ENCODE peak calls at places on chromosomes 16 and 17, in nine cellular contexts. R is iPS DF 19.7; O is uterus; C is brain pericyte; Y is fibroblast of the conjunctiva; G is fibroblast of pulmonary artery; H is hippocampal formation; B is astrocyte of the spinal cord; I is stimulated activated CD4-positive, alpha-beta T cell treated with anti-CD3 and anti-CD28 coated beads, Interleukin-12 subunit alpha, Interleukin-12 subunit beta, amount 100 ng/mL, for 24 hours. Q is an unnamed sample.

GRCh38 chr17:48498168-48498840 is 32.5 kb downstream of the HOXB1 start:
- DNase-seq in R (no peak), O (no peak), C (no peak), Y (no peak), G (no peak), H (no peak), B (no peak), I (no peak), Q (no peak)

GRCh38 chr16:29820271-29820701 is at the start of gene MVP:
- DNase-seq in R (no peak), O (peak; percentile 73), C (no peak), Y (peak; percentile 55), G (peak; percentile 63), H (peak; percentile 38), B (peak; percentile 66), I (no peak), Q (peak; percentile 77)

GRCh38 chr16:53090591-53091507 is 36.1 kb downstream of the CHD9 start:
- DNase-seq in R (no peak), O (peak; percentile 98), C (peak; percentile 96), Y (peak; percentile 100), G (peak; percentile 100), H (peak; percentile 70), B (peak; percentile 99), I (no peak), Q (peak; percentile 100)

GRCh38 chr16:83953796-83954576 is 946 bp downstream of the OSGIN1 start:
- DNase-seq in R (no peak), O (no peak), C (no peak), Y (no peak), G (peak; percentile 40), H (no peak), B (peak; percentile 35), I (no peak), Q (peak; percentile 30)

GRCh38 chr16:89015271-89015859 is 38.4 kb upstream of the CBFA2T3 start:
- DNase-seq in R (no peak), O (no peak), C (no peak), Y (no peak), G (no peak), H (no peak), B (no peak), I (no peak), Q (no peak)

GRCh38 chr17:73648543-73648820 is 4.2 kb upstream of the SDK2 start:
- DNase-seq in R (no peak), O (no peak), C (no peak), Y (no peak), G (no peak), H (no peak), B (no peak), I (no peak), Q (no peak)

GRCh38 chr16:79885320-79885719 is 284.8 kb upstream of the MAF start:
- DNase-seq in R (no peak), O (no peak), C (no peak), Y (no peak), G (no peak), H (no peak), B (no peak), I (no peak), Q (no peak)

GRCh38 chr17:45672792-45673191 is 111.3 kb upstream of the CRHR1 start:
- DNase-seq in R (no peak), O (no peak), C (no peak), Y (no peak), G (no peak), H (no peak), B (no peak), I (no peak), Q (no peak)

GRCh38 chr17:9817086-9817485 is 4.8 kb downstream of the GSG1L2 start:
- DNase-seq in R (peak; percentile 48), O (no peak), C (no peak), Y (no peak), G (peak; percentile 24), H (peak; percentile 30), B (peak; percentile 25), I (no peak), Q (peak; percentile 44)

GRCh38 chr16:14486520-14487303 is 143.3 kb downstream of the PARN start:
- DNase-seq in R (no peak), O (peak; percentile 83), C (peak; percentile 57), Y (peak; percentile 91), G (peak; percentile 95), H (peak; percentile 85), B (peak; percentile 94), I (no peak), Q (peak; percentile 97)

GRCh38 chr16:5918553-5919127 is 821.0 kb upstream of the EEF2KMT start:
- DNase-seq in R (no peak), O (no peak), C (no peak), Y (no peak), G (no peak), H (no peak), B (no peak), I (no peak), Q (no peak)

GRCh38 chr17:76405607-76405966 is 21.2 kb downstream of the SPHK1 start:
- DNase-seq in R (no peak), O (no peak), C (no peak), Y (no peak), G (no peak), H (no peak), B (no peak), I (no peak), Q (no peak)

GRCh38 chr17:56020369-56020768 is 132.9 kb upstream of the ANKFN1 start:
- DNase-seq in R (no peak), O (no peak), C (no peak), Y (no peak), G (no peak), H (no peak), B (no peak), I (no peak), Q (no peak)

GRCh38 chr17:41559548-41559947 is 12.3 kb downstream of the KRT9 start:
- DNase-seq in R (no peak), O (no peak), C (no peak), Y (no peak), G (no peak), H (no peak), B (no peak), I (no peak), Q (peak; percentile 63)

GRCh38 chr17:10192963-10193362 is 5.4 kb downstream of the GAS7 start:
- DNase-seq in R (no peak), O (peak; percentile 52), C (no peak), Y (peak; percentile 77), G (peak; percentile 61), H (no peak), B (no peak), I (no peak), Q (peak; percentile 84)

GRCh38 chr16:19748389-19749110 is 30.5 kb downstream of the IQCK start:
- DNase-seq in R (no peak), O (no peak), C (no peak), Y (no peak), G (peak; percentile 33), H (no peak), B (no peak), I (no peak), Q (no peak)

GRCh38 chr17:3685174-3685812 is 10.7 kb downstream of the P2RX5 start:
- DNase-seq in R (no peak), O (no peak), C (no peak), Y (no peak), G (no peak), H (no peak), B (no peak), I (no peak), Q (no peak)

GRCh38 chr16:89871895-89872294 is 1.5 kb upstream of the TCF25 start:
- DNase-seq in R (no peak), O (no peak), C (no peak), Y (no peak), G (no peak), H (no peak), B (no peak), I (no peak), Q (no peak)

GRCh38 chr16:82660078-82660645 is 33.4 kb downstream of the CDH13 start:
- DNase-seq in R (no peak), O (no peak), C (no peak), Y (peak; percentile 20), G (peak; percentile 58), H (no peak), B (peak; percentile 55), I (peak; percentile 32), Q (peak; percentile 25)

GRCh38 chr16:11884035-11884434 is 31.7 kb downstream of the GSPT1 start:
- DNase-seq in R (no peak), O (no peak), C (no peak), Y (no peak), G (no peak), H (no peak), B (no peak), I (no peak), Q (no peak)

GRCh38 chr17:29042679-29043538 is at the start of gene PIPOX:
- DNase-seq in R (peak; percentile 98), O (no peak), C (peak; percentile 45), Y (no peak), G (peak; percentile 66), H (peak; percentile 41), B (peak; percentile 61), I (no peak), Q (peak; percentile 19)